ENCODE peak calls at places on chromosomes 13 and 19, in four cellular contexts. One of them, this sample, is unnamed.

GRCh38 chr19:15948223-15949058 is at the start of gene OR10H4:
- DNase-seq in HT-29: no peak
- DNase-seq in endothelial cell: no peak
- DNase-seq in NCI-H345: no peak
- DNase-seq in this sample: no peak

GRCh38 chr19:18109363-18109730 is 11.8 kb downstream of the MAST3 start:
- DNase-seq in HT-29: peak
- DNase-seq in endothelial cell: no peak
- DNase-seq in NCI-H345: no peak
- DNase-seq in this sample: no peak

GRCh38 chr19:33780746-33781145 is 15.9 kb upstream of the KCTD15 start:
- DNase-seq in HT-29: no peak
- DNase-seq in endothelial cell: no peak
- DNase-seq in NCI-H345: no peak
- DNase-seq in this sample: no peak

GRCh38 chr19:3693030-3693925 is 7.0 kb downstream of the PIP5K1C start:
- DNase-seq in HT-29: no peak
- DNase-seq in endothelial cell: no peak
- DNase-seq in NCI-H345: no peak
- DNase-seq in this sample: no peak

GRCh38 chr13:86946734-86947133 is 724.4 kb upstream of the SLITRK5 start:
- DNase-seq in HT-29: no peak
- DNase-seq in endothelial cell: no peak
- DNase-seq in NCI-H345: no peak
- DNase-seq in this sample: no peak

GRCh38 chr19:42426643-42427042 is 545 bp downstream of the LIPE start:
- DNase-seq in HT-29: no peak
- DNase-seq in endothelial cell: no peak
- DNase-seq in NCI-H345: peak
- DNase-seq in this sample: no peak

GRCh38 chr19:39405261-39405912 is 1.3 kb upstream of the ZFP36 start:
- DNase-seq in HT-29: no peak
- DNase-seq in endothelial cell: no peak
- DNase-seq in NCI-H345: no peak
- DNase-seq in this sample: no peak

GRCh38 chr13:39840201-39840600 is 184.7 kb downstream of the COG6 start:
- DNase-seq in HT-29: no peak
- DNase-seq in endothelial cell: no peak
- DNase-seq in NCI-H345: no peak
- DNase-seq in this sample: no peak

GRCh38 chr19:38266981-38267597 is 2.7 kb downstream of the SPINT2 start:
- DNase-seq in HT-29: peak
- DNase-seq in endothelial cell: no peak
- DNase-seq in NCI-H345: no peak
- DNase-seq in this sample: no peak

GRCh38 chr13:27423333-27423732 is 1.1 kb upstream of the GTF3A start:
- DNase-seq in HT-29: no peak
- DNase-seq in endothelial cell: no peak
- DNase-seq in NCI-H345: no peak
- DNase-seq in this sample: no peak

GRCh38 chr19:39971380-39971841 is 446 bp downstream of the PSMC4 start:
- DNase-seq in HT-29: no peak
- DNase-seq in endothelial cell: peak
- DNase-seq in NCI-H345: no peak
- DNase-seq in this sample: no peak

GRCh38 chr19:15454371-15454800 is 4.6 kb upstream of the WIZ start:
- DNase-seq in HT-29: no peak
- DNase-seq in endothelial cell: no peak
- DNase-seq in NCI-H345: no peak
- DNase-seq in this sample: no peak

GRCh38 chr19:44635581-44636438 is 7.9 kb upstream of the PVR start:
- DNase-seq in HT-29: no peak
- DNase-seq in endothelial cell: no peak
- DNase-seq in NCI-H345: no peak
- DNase-seq in this sample: no peak

GRCh38 chr19:27887946-27888345 is 1325.0 kb downstream of the UQCRFS1 start:
- DNase-seq in HT-29: no peak
- DNase-seq in endothelial cell: no peak
- DNase-seq in NCI-H345: no peak
- DNase-seq in this sample: no peak

GRCh38 chr13:95300625-95301134 is 571 bp downstream of the ABCC4 start:
- DNase-seq in HT-29: peak
- DNase-seq in endothelial cell: peak
- DNase-seq in NCI-H345: peak
- DNase-seq in this sample: no peak

GRCh38 chr13:49357694-49358093 is 86.2 kb downstream of the CAB39L start:
- DNase-seq in HT-29: no peak
- DNase-seq in endothelial cell: no peak
- DNase-seq in NCI-H345: no peak
- DNase-seq in this sample: no peak

GRCh38 chr19:3818479-3818878 is 32.3 kb upstream of the MATK start:
- DNase-seq in HT-29: no peak
- DNase-seq in endothelial cell: no peak
- DNase-seq in NCI-H345: no peak
- DNase-seq in this sample: peak

GRCh38 chr13:101626925-101627555 is 174.6 kb downstream of the ITGBL1 start:
- DNase-seq in HT-29: no peak
- DNase-seq in endothelial cell: no peak
- DNase-seq in NCI-H345: peak
- DNase-seq in this sample: no peak

GRCh38 chr13:33328691-33329090 is 43.1 kb upstream of the STARD13 start:
- DNase-seq in HT-29: no peak
- DNase-seq in endothelial cell: no peak
- DNase-seq in NCI-H345: peak
- DNase-seq in this sample: no peak

GRCh38 chr19:55913643-55914268 is 18.4 kb downstream of the NLRP13 start:
- DNase-seq in HT-29: peak
- DNase-seq in endothelial cell: no peak
- DNase-seq in NCI-H345: no peak
- DNase-seq in this sample: no peak

GRCh38 chr19:56309511-56310185 is 5.0 kb downstream of the ZSCAN5A start:
- DNase-seq in HT-29: peak
- DNase-seq in endothelial cell: peak
- DNase-seq in NCI-H345: peak
- DNase-seq in this sample: no peak